ENCODE peak calls at places on chromosomes 4 and X, in five cellular contexts. F is AG04449, X is prostate gland, J is SJSA1, S is cardiac fibroblast. H is an unnamed sample.

GRCh38 chrX:40244980-40245379 is 147.2 kb upstream of the BCOR start:
- DNase-seq in J (no peak), S (peak; percentile 74), F (no peak), X (no peak), H (no peak)

GRCh38 chr4:62640296-62640695 is 1440.2 kb downstream of the ADGRL3 start:
- DNase-seq in X (no peak), J (no peak), S (no peak), F (no peak), H (no peak)

GRCh38 chrX:17024896-17025295 is 78.4 kb downstream of the REPS2 start:
- DNase-seq in F (no peak), X (no peak), S (no peak), J (no peak), H (no peak)

GRCh38 chrX:122622800-122623199 is 561.3 kb upstream of the GRIA3 start:
- DNase-seq in S (no peak), X (no peak), F (no peak), J (no peak), H (no peak)

GRCh38 chrX:76148753-76149152 is 24.1 kb upstream of the PBDC1 start:
- DNase-seq in S (peak; percentile 44), F (no peak), J (no peak), X (peak; percentile 5), H (no peak)

GRCh38 chr4:74397748-74398426 is 32.9 kb downstream of the EREG start:
- DNase-seq in F (no peak), J (no peak), S (no peak), X (no peak), H (no peak)

GRCh38 chrX:44462851-44463250 is 79.8 kb downstream of the FUNDC1 start:
- DNase-seq in F (no peak), S (peak; percentile 4), X (no peak), J (no peak), H (no peak)

GRCh38 chrX:48737940-48738339 is 23.6 kb upstream of the GLOD5 start:
- DNase-seq in X (no peak), S (no peak), J (no peak), F (no peak), H (no peak)

GRCh38 chr4:163331629-163332360 is 601 bp downstream of the NPY1R start:
- DNase-seq in S (peak; percentile 25), F (no peak), X (no peak), J (no peak), H (no peak)

GRCh38 chr4:173436866-173437265 is 38.0 kb upstream of the SCRG1 start:
- DNase-seq in S (no peak), F (no peak), J (no peak), X (no peak), H (no peak)

GRCh38 chr4:7769936-7770674 is 169.6 kb downstream of the AFAP1 start:
- DNase-seq in S (peak; percentile 49), F (no peak), J (no peak), X (no peak), H (no peak)

GRCh38 chr4:53656421-53656981 is 65.2 kb upstream of the LNX1 start:
- DNase-seq in X (no peak), J (no peak), S (peak; percentile 80), F (no peak), H (peak; percentile 21)

GRCh38 chrX:130848763-130849162 is 54.2 kb downstream of the ENOX2 start:
- DNase-seq in S (no peak), J (no peak), F (no peak), X (no peak), H (no peak)

GRCh38 chrX:46941341-46941740 is 29.1 kb downstream of the JADE3 start:
- DNase-seq in F (no peak), S (no peak), X (no peak), J (no peak), H (no peak)

GRCh38 chrX:93932471-93933220 is 258.6 kb downstream of the FAM133A start:
- DNase-seq in F (no peak), J (no peak), S (no peak), X (peak; percentile 4), H (no peak)

GRCh38 chr4:27360651-27361347 is 500.2 kb downstream of the STIM2 start:
- DNase-seq in J (peak; percentile 39), S (peak; percentile 17), X (no peak), F (no peak), H (peak; percentile 71)

GRCh38 chrX:151543706-151544105 is 19.8 kb upstream of the PASD1 start:
- DNase-seq in J (no peak), F (no peak), X (no peak), S (no peak), H (no peak)

GRCh38 chr4:1445716-1446445 is 39.6 kb upstream of the NKX1-1 start:
- DNase-seq in F (no peak), S (no peak), J (no peak), X (no peak), H (no peak)

GRCh38 chr4:48129307-48130014 is 4.6 kb downstream of the TXK start:
- DNase-seq in S (peak; percentile 13), J (no peak), X (no peak), F (no peak), H (no peak)

GRCh38 chrX:105117621-105118020 is 102.9 kb downstream of the TEX13A start:
- DNase-seq in X (no peak), S (no peak), J (no peak), F (no peak), H (no peak)

GRCh38 chrX:104253567-104254441 is 929 bp downstream of the ESX1 start:
- DNase-seq in S (no peak), F (no peak), X (no peak), J (no peak), H (no peak)

GRCh38 chrX:1475881-1476280 is 23.2 kb upstream of the ASMTL start:
- DNase-seq in X (no peak), S (no peak), F (no peak), J (no peak), H (no peak)

GRCh38 chr4:55561884-55562283 is 15.2 kb upstream of the CLOCK start:
- DNase-seq in J (no peak), F (no peak), X (no peak), S (no peak), H (no peak)

GRCh38 chr4:119873132-119873531 is 193.5 kb downstream of the MAD2L1 start:
- DNase-seq in F (no peak), J (no peak), S (no peak), X (no peak), H (no peak)

GRCh38 chr4:158850800-158851644 is 82.2 kb downstream of the FNIP2 start:
- DNase-seq in X (peak; percentile 70), J (no peak), F (no peak), S (peak; percentile 65), H (no peak)

GRCh38 chr4:112951362-112951962 is 98.0 kb upstream of the ANK2 start:
- DNase-seq in J (no peak), X (no peak), F (no peak), S (peak; percentile 26), H (no peak)
- H3K4me3 ChIP-seq in J (no peak overlapping the region), X (no peak overlapping the region), F (no peak overlapping the region), S (no peak overlapping the region), H (no peak overlapping the region)

GRCh38 chr4:112357897-112358296 is 60.7 kb downstream of the ALPK1 start:
- DNase-seq in S (no peak), X (no peak), F (no peak), J (no peak), H (no peak)
- H3K4me3 ChIP-seq in S (no peak overlapping the region), X (no peak overlapping the region), F (no peak overlapping the region), J (no peak overlapping the region), H (no peak overlapping the region)

GRCh38 chr4:76601791-76602190 is 166.8 kb downstream of the SHROOM3 start:
- DNase-seq in S (peak; percentile 83), J (no peak), X (no peak), F (no peak), H (no peak)

GRCh38 chr4:76605099-76605563 is 170.1 kb downstream of the SHROOM3 start:
- DNase-seq in S (no peak), X (no peak), F (no peak), J (no peak), H (no peak)

GRCh38 chr4:76596713-76597112 is 161.7 kb downstream of the SHROOM3 start:
- DNase-seq in J (no peak), S (no peak), X (no peak), F (no peak), H (no peak)

GRCh38 chr4:76597423-76597979 is 162.5 kb downstream of the SHROOM3 start:
- DNase-seq in F (no peak), S (no peak), X (no peak), J (no peak), H (no peak)

DNA sequence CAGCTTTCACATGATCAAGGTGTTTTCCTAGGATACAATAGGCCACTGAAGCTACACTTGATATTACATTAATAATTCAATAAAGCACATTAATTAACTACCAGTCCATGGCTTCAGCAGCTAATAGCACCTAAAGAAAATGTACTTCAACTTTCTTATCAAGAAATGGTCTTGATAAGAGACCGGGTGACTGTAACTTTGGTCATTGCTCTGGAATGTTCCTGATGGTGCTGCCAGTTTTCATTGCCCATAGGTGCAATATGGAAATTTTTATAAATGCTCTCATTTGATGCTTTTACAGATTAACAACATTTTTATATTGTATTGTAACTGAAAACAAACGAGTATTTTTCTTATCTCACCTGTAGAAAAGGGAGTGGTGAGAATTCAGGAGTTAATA is 165.4 kb downstream of the SHROOM3 start:
- DNase-seq in J (no peak), X (no peak), S (no peak), F (no peak), H (no peak)
- H3K4me3 ChIP-seq in J (no peak overlapping the region), X (no peak overlapping the region), S (no peak overlapping the region), F (no peak overlapping the region), H (no peak overlapping the region)

GRCh38 chr4:153227501-153227900 is 23.3 kb downstream of the TRIM2 start:
- DNase-seq in F (no peak), X (no peak), J (no peak), S (no peak), H (no peak)
- H3K4me3 ChIP-seq in F (no peak overlapping the region), X (no peak overlapping the region), J (no peak overlapping the region), S (no peak overlapping the region), H (no peak overlapping the region)

DNA sequence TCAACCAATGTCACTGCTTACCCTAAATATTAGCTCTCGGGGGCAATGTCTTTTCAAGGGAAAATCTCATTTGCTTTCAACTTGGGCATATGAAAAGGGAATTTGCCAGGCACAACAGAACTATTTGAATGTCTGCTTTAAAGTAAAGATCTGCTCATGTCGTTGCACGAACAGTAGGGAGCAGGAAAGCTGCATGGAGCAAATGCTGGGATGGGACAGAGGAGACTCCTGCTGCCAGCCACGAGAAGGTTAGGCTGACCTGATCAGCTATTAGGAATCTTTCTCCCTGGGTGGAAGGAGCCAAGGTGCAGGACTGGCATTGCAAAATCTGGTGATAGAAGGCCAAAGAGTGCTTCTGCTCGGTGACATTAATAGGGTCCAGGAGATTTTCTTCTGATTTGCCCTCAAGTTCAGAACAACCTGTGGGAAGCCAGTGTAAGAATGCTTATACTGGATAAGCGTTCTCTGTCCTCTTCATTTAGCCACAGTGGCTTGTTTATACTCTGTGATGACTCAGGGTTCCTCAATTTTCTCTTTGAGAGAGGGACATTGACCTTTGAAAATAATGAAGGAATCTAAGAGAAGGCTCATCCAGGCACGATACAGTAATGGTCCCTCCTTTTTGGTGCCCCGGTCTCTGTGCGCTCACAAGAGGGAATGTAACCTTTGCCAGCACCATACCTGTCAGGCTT is 22.9 kb downstream of the FHL1 start:
- DNase-seq in S (peak; percentile 72), F (no peak), J (no peak), X (no peak), H (no peak)
- H3K4me3 ChIP-seq in S (no peak overlapping the region), F (no peak overlapping the region), J (peak overlapping the region; percentile 10), X (no peak overlapping the region), H (no peak overlapping the region)